ENCODE peak calls at places on chromosome 9, in nine cellular contexts. One of them, this sample, is unnamed.

GRCh38 chr9:37424204-37424685 is 1.7 kb downstream of the GRHPR start:
- DNase-seq in heart left ventricle: no peak
- DNase-seq in neural crest cell: no peak
- DNase-seq in T-helper 1 cell: no peak
- DNase-seq in stimulated activated CD4-positive, alpha-beta T cell treated with anti-CD3 and anti-CD28 coated beads, Interleukin-2, amount 100 ng/mL, for 48 hours: no peak
- DNase-seq in pons: no peak
- DNase-seq in CD8-positive, alpha-beta memory T cell: no peak
- DNase-seq in foreskin fibroblast: no peak
- DNase-seq in kidney tubule cell: peak
- DNase-seq in this sample: no peak

GRCh38 chr9:21817176-21817575 is 14.7 kb downstream of the MTAP start:
- DNase-seq in heart left ventricle: no peak
- DNase-seq in neural crest cell: no peak
- DNase-seq in T-helper 1 cell: no peak
- DNase-seq in stimulated activated CD4-positive, alpha-beta T cell treated with anti-CD3 and anti-CD28 coated beads, Interleukin-2, amount 100 ng/mL, for 48 hours: no peak
- DNase-seq in pons: no peak
- DNase-seq in CD8-positive, alpha-beta memory T cell: no peak
- DNase-seq in foreskin fibroblast: peak
- DNase-seq in kidney tubule cell: no peak
- DNase-seq in this sample: no peak

GRCh38 chr9:89534464-89534863 is 36.6 kb upstream of the SEMA4D start:
- DNase-seq in heart left ventricle: no peak
- DNase-seq in neural crest cell: no peak
- DNase-seq in T-helper 1 cell: no peak
- DNase-seq in stimulated activated CD4-positive, alpha-beta T cell treated with anti-CD3 and anti-CD28 coated beads, Interleukin-2, amount 100 ng/mL, for 48 hours: no peak
- DNase-seq in pons: no peak
- DNase-seq in CD8-positive, alpha-beta memory T cell: no peak
- DNase-seq in foreskin fibroblast: no peak
- DNase-seq in kidney tubule cell: peak
- DNase-seq in this sample: no peak

GRCh38 chr9:128946945-128947422 is 419 bp downstream of the DOLK start:
- DNase-seq in heart left ventricle: peak
- DNase-seq in neural crest cell: no peak
- DNase-seq in T-helper 1 cell: no peak
- DNase-seq in stimulated activated CD4-positive, alpha-beta T cell treated with anti-CD3 and anti-CD28 coated beads, Interleukin-2, amount 100 ng/mL, for 48 hours: no peak
- DNase-seq in pons: no peak
- DNase-seq in CD8-positive, alpha-beta memory T cell: no peak
- DNase-seq in foreskin fibroblast: peak
- DNase-seq in kidney tubule cell: peak
- DNase-seq in this sample: peak

GRCh38 chr9:124209279-124209678 is 48.5 kb upstream of the NEK6 start:
- DNase-seq in heart left ventricle: no peak
- DNase-seq in neural crest cell: no peak
- DNase-seq in T-helper 1 cell: no peak
- DNase-seq in stimulated activated CD4-positive, alpha-beta T cell treated with anti-CD3 and anti-CD28 coated beads, Interleukin-2, amount 100 ng/mL, for 48 hours: no peak
- DNase-seq in pons: no peak
- DNase-seq in CD8-positive, alpha-beta memory T cell: no peak
- DNase-seq in foreskin fibroblast: no peak
- DNase-seq in kidney tubule cell: no peak
- DNase-seq in this sample: no peak

GRCh38 chr9:134515026-134515821 is 126.4 kb upstream of the COL5A1 start:
- DNase-seq in heart left ventricle: no peak
- DNase-seq in neural crest cell: no peak
- DNase-seq in T-helper 1 cell: no peak
- DNase-seq in stimulated activated CD4-positive, alpha-beta T cell treated with anti-CD3 and anti-CD28 coated beads, Interleukin-2, amount 100 ng/mL, for 48 hours: no peak
- DNase-seq in pons: no peak
- DNase-seq in CD8-positive, alpha-beta memory T cell: no peak
- DNase-seq in foreskin fibroblast: peak
- DNase-seq in kidney tubule cell: no peak
- DNase-seq in this sample: no peak

GRCh38 chr9:31776471-31776870 is 608.0 kb upstream of the ACO1 start:
- DNase-seq in heart left ventricle: no peak
- DNase-seq in neural crest cell: no peak
- DNase-seq in T-helper 1 cell: no peak
- DNase-seq in stimulated activated CD4-positive, alpha-beta T cell treated with anti-CD3 and anti-CD28 coated beads, Interleukin-2, amount 100 ng/mL, for 48 hours: no peak
- DNase-seq in pons: no peak
- DNase-seq in CD8-positive, alpha-beta memory T cell: no peak
- DNase-seq in foreskin fibroblast: peak
- DNase-seq in kidney tubule cell: no peak
- DNase-seq in this sample: no peak

GRCh38 chr9:134698111-134698510 is 56.5 kb downstream of the COL5A1 start:
- DNase-seq in heart left ventricle: no peak
- DNase-seq in neural crest cell: no peak
- DNase-seq in T-helper 1 cell: no peak
- DNase-seq in stimulated activated CD4-positive, alpha-beta T cell treated with anti-CD3 and anti-CD28 coated beads, Interleukin-2, amount 100 ng/mL, for 48 hours: no peak
- DNase-seq in pons: no peak
- DNase-seq in CD8-positive, alpha-beta memory T cell: no peak
- DNase-seq in foreskin fibroblast: no peak
- DNase-seq in kidney tubule cell: no peak
- DNase-seq in this sample: no peak